ENCODE peak calls at places on chromosome 10, in seven cellular contexts. One of them, this sample, is unnamed. For H3K4me1, the result is how much of the 10 kb centered on the place peaks cover.

GRCh38 chr10:114100848-114101741 is 57.4 kb downstream of the ADRB1 start:
- DNase-seq in HepG2: no peak
- DNase-seq in HCT116: no peak
- DNase-seq in K562: peak
- DNase-seq in H1: no peak
- DNase-seq in SK-N-SH: peak
- DNase-seq in GM12878: no peak
- DNase-seq in this sample: no peak

GRCh38 chr10:29877798-29878491 is 181.4 kb downstream of the JCAD start:
- DNase-seq in HepG2: no peak
- DNase-seq in HCT116: no peak
- DNase-seq in K562: no peak
- DNase-seq in H1: no peak
- DNase-seq in SK-N-SH: no peak
- DNase-seq in GM12878: no peak
- DNase-seq in this sample: no peak

GRCh38 chr10:129968020-129968861 is 4.2 kb upstream of the EBF3 start:
- DNase-seq in HepG2: no peak
- DNase-seq in HCT116: no peak
- DNase-seq in K562: no peak
- DNase-seq in H1: no peak
- DNase-seq in SK-N-SH: peak
- DNase-seq in GM12878: no peak
- DNase-seq in this sample: no peak

GRCh38 chr10:11171452-11171851 is 153.8 kb downstream of the CELF2 start:
- DNase-seq in HepG2: no peak
- DNase-seq in HCT116: no peak
- DNase-seq in K562: no peak
- DNase-seq in H1: no peak
- DNase-seq in SK-N-SH: no peak
- DNase-seq in GM12878: no peak
- DNase-seq in this sample: no peak

GRCh38 chr10:12489357-12489756 is 140.0 kb downstream of the CAMK1D start:
- DNase-seq in HepG2: no peak
- DNase-seq in HCT116: no peak
- DNase-seq in K562: no peak
- DNase-seq in H1: no peak
- DNase-seq in SK-N-SH: no peak
- DNase-seq in GM12878: no peak
- DNase-seq in this sample: no peak

GRCh38 chr10:13684252-13684791 is 97.6 kb downstream of the PRPF18 start:
- DNase-seq in HepG2: no peak
- DNase-seq in HCT116: no peak
- DNase-seq in K562: no peak
- DNase-seq in H1: no peak
- DNase-seq in SK-N-SH: no peak
- DNase-seq in GM12878: no peak
- DNase-seq in this sample: no peak

GRCh38 chr10:48447356-48448215 is 141.1 kb downstream of the MAPK8 start:
- DNase-seq in HepG2: no peak
- DNase-seq in HCT116: no peak
- DNase-seq in K562: no peak
- DNase-seq in H1: no peak
- DNase-seq in SK-N-SH: no peak
- DNase-seq in GM12878: no peak
- DNase-seq in this sample: no peak

GRCh38 chr10:58781873-58782488 is 269.3 kb downstream of the BICC1 start:
- DNase-seq in HepG2: peak
- DNase-seq in HCT116: peak
- DNase-seq in K562: peak
- DNase-seq in H1: no peak
- DNase-seq in SK-N-SH: peak
- DNase-seq in GM12878: peak
- DNase-seq in this sample: peak

GRCh38 chr10:91239789-91240188 is 19.3 kb downstream of the PCGF5 start:
- DNase-seq in HepG2: no peak
- DNase-seq in HCT116: no peak
- DNase-seq in K562: no peak
- DNase-seq in H1: no peak
- DNase-seq in SK-N-SH: no peak
- DNase-seq in GM12878: no peak
- DNase-seq in this sample: no peak

GRCh38 chr10:117532451-117533107 is 10.0 kb upstream of the EMX2 start:
- DNase-seq in HepG2: no peak
- DNase-seq in HCT116: no peak
- DNase-seq in K562: no peak
- DNase-seq in H1: no peak
- DNase-seq in SK-N-SH: no peak
- DNase-seq in GM12878: no peak
- DNase-seq in this sample: no peak

GRCh38 chr10:43689618-43689954 is 40.9 kb upstream of the ZNF32 start:
- DNase-seq in HepG2: no peak
- DNase-seq in HCT116: no peak
- DNase-seq in K562: peak
- DNase-seq in H1: no peak
- DNase-seq in SK-N-SH: peak
- DNase-seq in GM12878: no peak
- DNase-seq in this sample: no peak

GRCh38 chr10:43691503-43691902 is 42.8 kb upstream of the ZNF32 start:
- DNase-seq in HepG2: no peak
- DNase-seq in HCT116: no peak
- DNase-seq in K562: no peak
- DNase-seq in H1: no peak
- DNase-seq in SK-N-SH: no peak
- DNase-seq in GM12878: no peak
- DNase-seq in this sample: no peak

GRCh38 chr10:43688348-43688892 is 39.7 kb upstream of the ZNF32 start:
- DNase-seq in HepG2: no peak
- DNase-seq in HCT116: no peak
- DNase-seq in K562: peak
- DNase-seq in H1: no peak
- DNase-seq in SK-N-SH: no peak
- DNase-seq in GM12878: no peak
- DNase-seq in this sample: no peak

GRCh38 chr10:43689007-43689491 is 40.4 kb upstream of the ZNF32 start:
- DNase-seq in HepG2: no peak
- DNase-seq in HCT116: no peak
- DNase-seq in K562: no peak
- DNase-seq in H1: no peak
- DNase-seq in SK-N-SH: no peak
- DNase-seq in GM12878: no peak
- DNase-seq in this sample: no peak

GRCh38 chr10:43689955-43690771 is 41.5 kb upstream of the ZNF32 start:
- DNase-seq in HepG2: peak
- DNase-seq in HCT116: peak
- DNase-seq in K562: peak
- DNase-seq in H1: no peak
- DNase-seq in SK-N-SH: peak
- DNase-seq in GM12878: no peak
- DNase-seq in this sample: no peak
- H3K4me1 ChIP-seq in HepG2: under half
- H3K4me1 ChIP-seq in HCT116: under half
- H3K4me1 ChIP-seq in K562: under half
- H3K4me1 ChIP-seq in H1: under half
- H3K4me1 ChIP-seq in SK-N-SH: under half
- H3K4me1 ChIP-seq in GM12878: under half
- H3K4me1 ChIP-seq in this sample: under half

GRCh38 chr10:92880233-92880861 is 32.0 kb downstream of the EXOC6 start:
- DNase-seq in HepG2: peak
- DNase-seq in HCT116: peak
- DNase-seq in K562: peak
- DNase-seq in H1: no peak
- DNase-seq in SK-N-SH: peak
- DNase-seq in GM12878: no peak
- DNase-seq in this sample: no peak
- TF ChIP-seq SIN3A in HepG2: no peak
- TF ChIP-seq SIN3A in HCT116: no peak
- TF ChIP-seq SIN3A in K562: no peak
- TF ChIP-seq SIN3A in H1: no peak
- TF ChIP-seq SIN3A in SK-N-SH: no peak
- TF ChIP-seq SIN3A in GM12878: no peak
- TF ChIP-seq SIN3A in this sample: no peak

GRCh38 chr10:72267819-72268404 is 5.8 kb upstream of the DDIT4 start:
- DNase-seq in HepG2: no peak
- DNase-seq in HCT116: no peak
- DNase-seq in K562: no peak
- DNase-seq in H1: no peak
- DNase-seq in SK-N-SH: no peak
- DNase-seq in GM12878: no peak
- DNase-seq in this sample: no peak
- H3K4me1 ChIP-seq in HepG2: half or more
- H3K4me1 ChIP-seq in HCT116: under half
- H3K4me1 ChIP-seq in K562: under half
- H3K4me1 ChIP-seq in H1: under half
- H3K4me1 ChIP-seq in SK-N-SH: under half
- H3K4me1 ChIP-seq in GM12878: under half
- H3K4me1 ChIP-seq in this sample: under half

GRCh38 chr10:3946234-3947229 is 161.5 kb upstream of the KLF6 start:
- DNase-seq in HepG2: no peak
- DNase-seq in HCT116: no peak
- DNase-seq in K562: no peak
- DNase-seq in H1: no peak
- DNase-seq in SK-N-SH: no peak
- DNase-seq in GM12878: no peak
- DNase-seq in this sample: no peak

GRCh38 chr10:3951993-3952392 is 167.0 kb upstream of the KLF6 start:
- DNase-seq in HepG2: no peak
- DNase-seq in HCT116: no peak
- DNase-seq in K562: no peak
- DNase-seq in H1: no peak
- DNase-seq in SK-N-SH: no peak
- DNase-seq in GM12878: no peak
- DNase-seq in this sample: no peak

GRCh38 chr10:3950676-3951275 is 165.8 kb upstream of the KLF6 start:
- DNase-seq in HepG2: no peak
- DNase-seq in HCT116: no peak
- DNase-seq in K562: no peak
- DNase-seq in H1: no peak
- DNase-seq in SK-N-SH: no peak
- DNase-seq in GM12878: no peak
- DNase-seq in this sample: no peak

GRCh38 chr10:3949741-3950140 is 164.7 kb upstream of the KLF6 start:
- DNase-seq in HepG2: no peak
- DNase-seq in HCT116: no peak
- DNase-seq in K562: no peak
- DNase-seq in H1: no peak
- DNase-seq in SK-N-SH: no peak
- DNase-seq in GM12878: no peak
- DNase-seq in this sample: no peak

GRCh38 chr10:3948843-3949242 is 163.8 kb upstream of the KLF6 start:
- DNase-seq in HepG2: no peak
- DNase-seq in HCT116: no peak
- DNase-seq in K562: no peak
- DNase-seq in H1: no peak
- DNase-seq in SK-N-SH: peak
- DNase-seq in GM12878: no peak
- DNase-seq in this sample: no peak
- TF ChIP-seq SIN3A in HepG2: no peak
- TF ChIP-seq SIN3A in HCT116: no peak
- TF ChIP-seq SIN3A in K562: no peak
- TF ChIP-seq SIN3A in H1: no peak
- TF ChIP-seq SIN3A in SK-N-SH: no peak
- TF ChIP-seq SIN3A in GM12878: no peak
- TF ChIP-seq SIN3A in this sample: no peak

GRCh38 chr10:96269438-96270300 is 1.7 kb downstream of the BLNK start:
- DNase-seq in HepG2: no peak
- DNase-seq in HCT116: no peak
- DNase-seq in K562: no peak
- DNase-seq in H1: no peak
- DNase-seq in SK-N-SH: no peak
- DNase-seq in GM12878: no peak
- DNase-seq in this sample: no peak

GRCh38 chr10:96272256-96272985 is 1.1 kb upstream of the BLNK start:
- DNase-seq in HepG2: no peak
- DNase-seq in HCT116: no peak
- DNase-seq in K562: no peak
- DNase-seq in H1: no peak
- DNase-seq in SK-N-SH: no peak
- DNase-seq in GM12878: no peak
- DNase-seq in this sample: no peak

GRCh38 chr10:96268341-96268909 is 2.9 kb downstream of the BLNK start:
- DNase-seq in HepG2: no peak
- DNase-seq in HCT116: no peak
- DNase-seq in K562: no peak
- DNase-seq in H1: no peak
- DNase-seq in SK-N-SH: no peak
- DNase-seq in GM12878: no peak
- DNase-seq in this sample: no peak

GRCh38 chr10:96271017-96271815 is at the start of gene BLNK:
- DNase-seq in HepG2: no peak
- DNase-seq in HCT116: no peak
- DNase-seq in K562: no peak
- DNase-seq in H1: no peak
- DNase-seq in SK-N-SH: no peak
- DNase-seq in GM12878: peak
- DNase-seq in this sample: no peak

GRCh38 chr10:96270564-96270963 is 805 bp downstream of the BLNK start:
- DNase-seq in HepG2: no peak
- DNase-seq in HCT116: no peak
- DNase-seq in K562: no peak
- DNase-seq in H1: no peak
- DNase-seq in SK-N-SH: no peak
- DNase-seq in GM12878: no peak
- DNase-seq in this sample: no peak
- H3K4me1 ChIP-seq in HepG2: under half
- H3K4me1 ChIP-seq in HCT116: under half
- H3K4me1 ChIP-seq in K562: under half
- H3K4me1 ChIP-seq in H1: under half
- H3K4me1 ChIP-seq in SK-N-SH: under half
- H3K4me1 ChIP-seq in GM12878: under half
- H3K4me1 ChIP-seq in this sample: under half

DNA sequence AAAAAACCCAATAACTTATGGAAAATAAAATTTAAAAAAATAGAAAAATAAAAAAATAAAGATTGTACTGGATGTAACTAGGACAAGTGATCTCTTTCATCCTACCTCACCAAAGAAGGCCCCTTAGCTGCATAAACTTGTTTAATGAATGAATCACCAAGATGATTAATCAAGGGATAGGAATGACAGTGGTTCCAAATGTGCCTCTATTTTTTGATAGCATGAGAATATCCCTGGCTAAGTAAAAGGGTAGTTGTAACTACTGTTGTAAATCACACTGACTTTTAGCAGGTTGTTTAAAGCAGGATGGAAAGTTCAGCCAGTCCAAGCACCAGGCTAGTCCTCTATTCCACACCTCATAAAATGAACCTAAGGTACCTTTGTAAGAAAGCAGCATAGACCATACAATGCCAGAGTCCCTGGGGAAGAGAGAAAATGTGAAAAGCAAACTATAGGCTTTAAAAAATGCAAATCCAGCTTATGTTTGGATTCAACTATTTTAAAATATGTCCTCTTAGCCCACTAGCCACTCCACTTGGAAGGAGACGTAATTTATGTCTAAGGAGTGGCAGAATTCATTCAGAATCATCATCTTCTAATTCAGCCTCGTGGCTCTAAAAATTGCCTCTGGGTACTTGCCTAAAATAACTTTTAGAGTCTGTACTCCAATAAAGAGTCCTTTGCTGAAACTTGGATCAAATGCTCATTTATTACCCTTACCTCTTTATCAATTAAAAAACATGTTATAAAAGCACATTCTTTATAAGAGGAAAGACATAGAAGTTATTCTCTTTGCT is 126.7 kb downstream of the SKIDA1 start:
- DNase-seq in HepG2: no peak
- DNase-seq in HCT116: no peak
- DNase-seq in K562: no peak
- DNase-seq in H1: no peak
- DNase-seq in SK-N-SH: no peak
- DNase-seq in GM12878: no peak
- DNase-seq in this sample: peak
- TF ChIP-seq SIN3A in HepG2: no peak
- TF ChIP-seq SIN3A in HCT116: no peak
- TF ChIP-seq SIN3A in K562: no peak
- TF ChIP-seq SIN3A in H1: no peak
- TF ChIP-seq SIN3A in SK-N-SH: no peak
- TF ChIP-seq SIN3A in GM12878: no peak
- TF ChIP-seq SIN3A in this sample: no peak